ENCODE peak calls at places on chromosomes 13 and 19, in nine cellular contexts. E is NCI-H460, I is WTC11, T is fibroblast of lung, H is NCI-H1092, D is NCI-H345, P is amniotic stem cell, U is CD14-positive monocyte, L is left lung. Z is an unnamed sample.

GRCh38 chr13:111283457-111283856 is 37.0 kb upstream of the TEX29 start:
- DNase-seq in E (no peak), I (no peak), T (no peak), H (peak; percentile 40), D (no peak), P (no peak), U (no peak), L (no peak), Z (no peak)

GRCh38 chr13:43799191-43799590 is 12.4 kb upstream of the ENOX1 start:
- DNase-seq in E (no peak), I (no peak), T (no peak), H (no peak), D (no peak), P (no peak), U (no peak), L (no peak), Z (no peak)

GRCh38 chr19:57934820-57935665 is at the start of gene ZNF418:
- DNase-seq in E (no peak), I (peak; percentile 71), T (peak; percentile 88), H (no peak), D (no peak), P (no peak), U (peak; percentile 52), L (peak; percentile 71), Z (peak; percentile 65)

GRCh38 chr19:18848860-18849661 is 17.3 kb downstream of the UPF1 start:
- DNase-seq in E (no peak), I (no peak), T (no peak), H (no peak), D (no peak), P (no peak), U (peak; percentile 84), L (peak; percentile 74), Z (no peak)

GRCh38 chr13:32381539-32381938 is 46.4 kb downstream of the N4BP2L1 start:
- DNase-seq in E (peak; percentile 1), I (no peak), T (peak; percentile 4), H (no peak), D (no peak), P (no peak), U (no peak), L (no peak), Z (peak; percentile 32)

GRCh38 chr13:89465366-89465765 is 1794.2 kb downstream of the SLITRK5 start:
- DNase-seq in E (no peak), I (no peak), T (peak; percentile 76), H (no peak), D (no peak), P (no peak), U (no peak), L (no peak), Z (no peak)

GRCh38 chr19:5403968-5404640 is 51.1 kb upstream of the ZNRF4 start:
- DNase-seq in E (peak; percentile 79), I (peak; percentile 98), T (peak; percentile 79), H (no peak), D (no peak), P (peak; percentile 56), U (no peak), L (peak; percentile 79), Z (peak; percentile 95)

GRCh38 chr13:21014139-21014665 is 47.2 kb downstream of the LATS2 start:
- DNase-seq in E (no peak), I (no peak), T (peak; percentile 48), H (no peak), D (no peak), P (no peak), U (no peak), L (no peak), Z (no peak)

GRCh38 chr13:44713793-44714469 is 137.8 kb upstream of the TSC22D1 start:
- DNase-seq in E (peak; percentile 38), I (no peak), T (peak; percentile 99), H (no peak), D (no peak), P (peak; percentile 87), U (no peak), L (no peak), Z (no peak)

GRCh38 chr19:12757544-12758274 is 6.1 kb downstream of the BEST2 start:
- DNase-seq in E (peak; percentile 47), I (peak; percentile 91), T (peak; percentile 63), H (peak; percentile 53), D (peak; percentile 32), P (no peak), U (peak; percentile 63), L (peak; percentile 70), Z (peak; percentile 90)

Z was measured in endothelial cell.